ENCODE peak calls at places on chromosomes 1 and 21, in four cellular contexts. R is K562, F is H1, H is HepG2. X is an unnamed sample.

GRCh38 chr1:207298666-207299065 is 22.8 kb upstream of the CD55 start:
- DNase-seq in H (no peak), R (no peak), F (no peak), X (no peak)

GRCh38 chr1:232686346-232686745 is 56.4 kb upstream of the SIPA1L2 start:
- DNase-seq in F (no peak), R (no peak), H (no peak), X (no peak)

GRCh38 chr1:240613353-240614142 is 1.6 kb upstream of the GREM2 start:
- DNase-seq in F (no peak), H (no peak), R (no peak), X (no peak)

GRCh38 chr1:169943963-169944526 is 50.3 kb upstream of the SCYL3 start:
- DNase-seq in R (no peak), F (no peak), H (no peak), X (no peak)

GRCh38 chr21:35711661-35712060 is 348.7 kb downstream of the SETD4 start:
- DNase-seq in F (no peak), H (no peak), R (no peak), X (no peak)

GRCh38 chr21:44802396-44803153 is 955 bp upstream of the UBE2G2 start:
- DNase-seq in R (peak; percentile 73), H (peak; percentile 81), F (no peak), X (no peak)

GRCh38 chr1:97827887-97828286 is 92.9 kb downstream of the DPYD start:
- DNase-seq in H (no peak), R (no peak), F (no peak), X (no peak)

GRCh38 chr1:49686107-49686506 is 337.6 kb downstream of the AGBL4 start:
- DNase-seq in R (no peak), H (no peak), F (no peak), X (no peak)

GRCh38 chr1:913491-914252 is 10.1 kb upstream of the SAMD11 start:
- DNase-seq in F (no peak), R (no peak), H (no peak), X (no peak)

GRCh38 chr1:46623733-46624695 is 7.4 kb upstream of the MOB3C start:
- DNase-seq in R (no peak), H (no peak), F (no peak), X (no peak)

GRCh38 chr1:201312298-201312697 is 29.0 kb downstream of the PKP1 start:
- DNase-seq in R (no peak), H (no peak), F (no peak), X (no peak)

GRCh38 chr1:204659061-204659460 is 26.5 kb downstream of the LRRN2 start:
- DNase-seq in R (no peak), F (no peak), H (no peak), X (no peak)

GRCh38 chr1:43395523-43395922 is 5.8 kb downstream of the SZT2 start:
- DNase-seq in F (no peak), H (no peak), R (no peak), X (no peak)

GRCh38 chr1:43392702-43393101 is 3.0 kb downstream of the SZT2 start:
- DNase-seq in H (no peak), R (no peak), F (no peak), X (no peak)

DNA sequence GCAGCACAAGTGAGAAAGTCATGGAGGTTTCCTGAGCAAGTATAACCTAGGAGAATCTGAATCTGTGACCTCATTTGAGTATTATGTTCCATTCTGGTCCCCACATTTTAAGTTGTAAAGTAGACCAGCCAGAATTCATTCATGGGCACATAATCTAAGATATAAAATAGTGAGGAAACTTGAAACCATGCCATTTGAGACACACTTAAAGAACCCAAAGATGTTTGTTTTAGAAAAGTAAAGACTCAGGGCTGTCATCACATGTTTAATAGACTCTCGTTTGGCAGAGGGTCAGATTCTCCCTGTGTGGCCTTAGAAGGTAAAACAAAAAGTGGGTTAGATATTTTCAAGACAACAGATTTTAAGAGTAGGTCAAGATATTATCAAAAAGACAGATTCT is 6.4 kb downstream of the SZT2 start:
- DNase-seq in H (no peak), F (no peak), R (no peak), X (no peak)
- TF ChIP-seq POLR2A in H (no peak), F (no peak), R (no peak), X (no peak)

DNA sequence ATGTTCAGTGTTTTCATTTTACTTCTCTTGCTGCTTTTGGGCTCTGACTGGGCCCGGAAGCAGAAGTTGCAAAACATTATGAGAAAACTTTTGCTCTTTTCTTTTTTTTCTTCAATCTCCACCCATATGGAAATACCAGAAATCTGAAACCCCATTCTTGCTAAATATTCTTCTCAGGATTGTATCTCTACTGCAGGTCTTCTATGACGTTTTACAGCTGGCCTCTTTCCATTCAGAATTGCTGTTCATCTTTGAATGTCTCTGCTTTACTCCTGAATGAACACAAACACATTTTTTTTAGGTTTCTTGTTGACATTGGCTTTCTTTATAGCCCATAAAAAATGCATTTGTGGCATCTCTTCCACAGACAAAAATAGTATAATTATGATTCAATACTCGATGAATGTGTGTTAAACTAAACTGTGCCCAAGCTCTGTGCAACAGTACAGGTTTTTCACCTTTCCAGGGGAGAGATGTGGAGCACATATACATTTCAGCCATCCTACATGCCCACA is 18.8 kb downstream of the PTPRC start:
- DNase-seq in H (no peak), F (no peak), R (no peak), X (no peak)
- H3K4me1 ChIP-seq in H (no peaks in the 10 kb centered on the region), F (no peaks in the 10 kb centered on the region), R (peaks cover 23% of the 10 kb centered on the region), X (no peaks in the 10 kb centered on the region)

DNA sequence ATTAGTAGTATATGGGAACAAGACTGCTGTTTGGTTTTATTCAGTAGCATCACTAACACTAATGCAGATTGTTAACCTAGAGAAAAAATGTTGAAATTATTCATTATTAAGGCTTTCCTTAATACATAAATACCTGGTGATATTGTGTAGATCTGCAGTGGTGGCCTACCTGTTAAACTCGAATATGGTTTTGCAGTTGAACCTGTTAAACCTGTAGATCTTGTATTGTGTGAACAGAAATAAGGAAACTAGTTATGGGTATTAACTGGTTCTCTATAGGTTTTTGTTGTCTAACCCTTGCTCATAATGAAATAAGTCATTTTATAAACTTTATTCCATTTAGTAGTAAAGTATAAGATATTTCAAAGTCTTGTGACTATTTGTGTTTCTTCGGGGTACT is 23.9 kb downstream of the PKN2 start:
- DNase-seq in F (no peak), R (no peak), H (no peak), X (no peak)
- TF ChIP-seq FOSL1 in F (no peak), R (no peak), H (no peak), X (no peak)

GRCh38 chr1:66924756-66925557 is at the start of the genes DNAI4 and MIER1:
- DNase-seq in H (peak; percentile 96), F (peak; percentile 94), R (peak; percentile 99), X (peak; percentile 96)
- TF ChIP-seq POLR2A in H (peak; percentile 75), F (peak; percentile 97), R (peak; percentile 88), X (peak; percentile 83)

GRCh38 chr1:41805771-41806471 is 112.8 kb downstream of the HIVEP3 start:
- DNase-seq in F (no peak), R (no peak), H (no peak), X (no peak)

GRCh38 chr1:41803656-41804055 is 115.1 kb downstream of the HIVEP3 start:
- DNase-seq in H (no peak), R (no peak), F (no peak), X (no peak)

GRCh38 chr1:41806472-41807155 is 112.1 kb downstream of the HIVEP3 start:
- DNase-seq in F (no peak), H (no peak), R (peak; percentile 24), X (no peak)

GRCh38 chr1:41802532-41803501 is 115.9 kb downstream of the HIVEP3 start:
- DNase-seq in R (no peak), F (no peak), H (no peak), X (no peak)

DNA sequence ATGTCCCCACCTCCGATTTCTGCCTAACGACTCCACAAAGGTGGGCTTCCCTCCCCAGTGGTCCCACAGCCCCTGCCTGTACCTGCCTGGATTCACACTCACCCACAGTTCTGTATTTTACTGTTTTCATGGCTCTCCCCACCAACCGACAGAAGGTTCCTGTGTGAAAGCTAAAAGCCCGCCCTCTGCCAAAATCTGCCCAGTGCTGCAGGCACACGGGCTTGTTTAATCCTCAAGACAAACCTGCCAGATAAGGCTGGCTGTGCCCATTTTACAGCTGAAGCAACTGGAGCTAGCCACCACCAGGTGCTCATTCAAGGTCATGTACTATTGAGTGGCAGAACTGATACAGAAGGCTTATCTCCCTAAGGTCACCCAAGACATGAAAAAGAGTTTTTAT is 114.5 kb downstream of the HIVEP3 start:
- DNase-seq in R (no peak), H (no peak), F (no peak), X (no peak)
- H3K4me1 ChIP-seq in R (no peaks in the 10 kb centered on the region), H (no peaks in the 10 kb centered on the region), F (no peaks in the 10 kb centered on the region), X (peaks cover 7% of the 10 kb centered on the region)

X was measured in HCT116.